ENCODE peak calls at places on chromosome 20, in four cellular contexts. E is sigmoid colon, W is SK-N-SH, O is upper lobe of left lung. U is an unnamed sample. For H3K4me1, the result is how much of the 10 kb centered on the place peaks cover.

GRCh38 chr20:43046946-43047345 is 142.8 kb downstream of the PTPRT start:
- DNase-seq in E (no peak), W (no peak), O (no peak), U (no peak)

GRCh38 chr20:53215166-53215565 is 243.0 kb downstream of the TSHZ2 start:
- DNase-seq in E (no peak), W (no peak), O (no peak), U (no peak)

GRCh38 chr20:47724398-47724797 is 60.9 kb downstream of the SULF2 start:
- DNase-seq in E (no peak), W (no peak), O (no peak), U (no peak)

GRCh38 chr20:39897058-39897457 is 792.0 kb downstream of the MAFB start:
- DNase-seq in E (no peak), W (no peak), O (no peak), U (no peak)

GRCh38 chr20:51926670-51927305 is 124.5 kb upstream of the SALL4 start:
- DNase-seq in E (no peak), W (no peak), O (no peak), U (no peak)

GRCh38 chr20:39474829-39475228 is 512.7 kb downstream of the DHX35 start:
- DNase-seq in E (no peak), W (no peak), O (no peak), U (no peak)

GRCh38 chr20:46270977-46271744 is 37.1 kb downstream of the CDH22 start:
- DNase-seq in E (no peak), W (no peak), O (no peak), U (no peak)

GRCh38 chr20:19992996-19993908 is 23.9 kb upstream of the NAA20 start:
- DNase-seq in E (no peak), W (peak), O (no peak), U (no peak)

GRCh38 chr20:53917145-53918009 is 153.0 kb downstream of the BCAS1 start:
- DNase-seq in E (peak), W (peak), O (peak), U (no peak)

DNA sequence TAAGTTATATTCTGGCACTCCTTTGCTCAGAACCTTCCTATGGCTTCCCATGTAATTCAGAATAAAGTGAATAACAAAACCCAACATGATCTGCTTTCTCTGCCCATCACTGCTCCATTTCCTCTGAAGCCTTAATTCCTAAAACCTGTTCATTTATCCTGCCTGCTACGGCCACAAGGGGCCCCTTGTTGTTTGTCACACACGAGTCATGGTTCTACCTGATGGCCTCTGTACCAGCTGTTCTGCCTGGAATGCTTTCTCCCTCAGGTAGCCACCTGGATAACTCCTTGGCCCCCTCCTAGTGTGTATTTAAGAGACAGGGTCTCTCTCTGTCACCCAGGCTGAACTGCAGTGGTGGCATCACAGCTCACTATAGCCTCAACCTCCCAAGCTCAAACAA is 26.8 kb downstream of the ERGIC3 start:
- DNase-seq in E (no peak), W (peak), O (no peak), U (no peak)
- TF ChIP-seq CTCF in E (no peak), W (peak), O (peak), U (no peak)

DNA sequence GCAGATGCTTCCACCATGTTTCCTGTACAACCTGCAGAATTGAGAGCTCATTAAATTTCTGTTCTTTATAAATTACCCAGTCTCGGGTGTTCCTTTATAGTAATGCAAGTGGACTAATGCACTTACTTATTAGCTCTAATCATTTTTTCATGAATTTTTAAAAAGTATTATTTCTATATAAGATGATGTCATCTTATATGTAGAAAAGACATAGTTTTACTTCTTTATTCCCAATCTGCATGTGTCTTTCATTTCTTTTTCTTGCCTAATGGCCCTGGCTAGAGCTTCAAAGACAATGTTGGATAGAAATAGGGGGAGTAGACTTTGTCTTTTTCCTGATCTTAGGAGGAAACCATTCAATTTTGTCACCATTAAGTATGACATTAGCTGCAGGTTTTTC is 27.8 kb downstream of the OTOR start:
- DNase-seq in E (no peak), W (no peak), O (no peak), U (no peak)
- TF ChIP-seq EP300 in E (no peak), W (no peak), O (no peak), U (no peak)

DNA sequence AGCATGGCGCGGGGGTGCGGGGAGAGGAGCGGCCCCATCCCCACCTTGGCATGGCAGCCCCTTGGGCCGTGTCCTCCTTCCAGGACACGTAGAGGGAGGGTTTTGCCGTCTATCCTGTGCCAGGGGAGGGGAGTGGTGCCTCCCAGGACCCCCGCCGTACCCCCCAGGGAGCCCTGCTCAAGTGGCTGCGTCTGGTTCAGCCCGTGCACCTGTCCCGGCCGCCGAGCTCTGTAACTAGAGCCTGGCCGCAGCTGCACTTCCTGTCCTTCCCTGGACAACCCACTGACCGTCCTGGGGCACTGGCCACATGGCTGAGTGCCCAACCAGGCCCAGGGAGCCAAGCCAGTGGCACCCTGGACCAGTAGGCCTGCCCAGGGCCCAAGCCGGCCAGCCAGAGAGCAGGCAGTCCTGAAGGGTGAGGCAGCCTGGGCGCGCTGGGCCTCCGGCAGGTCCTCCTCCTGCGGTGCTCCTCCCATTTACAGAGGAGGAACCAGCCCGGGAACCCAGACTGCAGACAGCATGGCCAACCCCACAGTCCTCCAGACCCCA is 8.9 kb downstream of the LAMA5 start:
- DNase-seq in E (peak), W (peak), O (peak), U (no peak)
- H3K4me1 ChIP-seq in E (half or more), W (under half), O (half or more), U (half or more)

GRCh38 chr20:62182469-62183425 is at the start of gene MTG2:
- DNase-seq in E (peak), W (peak), O (peak), U (peak)
- TF ChIP-seq CTCF in E (no peak), W (no peak), O (peak), U (peak)

GRCh38 chr20:44730441-44730840 is 15.2 kb upstream of the KCNK15 start:
- DNase-seq in E (no peak), W (no peak), O (no peak), U (no peak)
- TF ChIP-seq EP300 in E (no peak), W (peak), O (no peak), U (no peak)

DNA sequence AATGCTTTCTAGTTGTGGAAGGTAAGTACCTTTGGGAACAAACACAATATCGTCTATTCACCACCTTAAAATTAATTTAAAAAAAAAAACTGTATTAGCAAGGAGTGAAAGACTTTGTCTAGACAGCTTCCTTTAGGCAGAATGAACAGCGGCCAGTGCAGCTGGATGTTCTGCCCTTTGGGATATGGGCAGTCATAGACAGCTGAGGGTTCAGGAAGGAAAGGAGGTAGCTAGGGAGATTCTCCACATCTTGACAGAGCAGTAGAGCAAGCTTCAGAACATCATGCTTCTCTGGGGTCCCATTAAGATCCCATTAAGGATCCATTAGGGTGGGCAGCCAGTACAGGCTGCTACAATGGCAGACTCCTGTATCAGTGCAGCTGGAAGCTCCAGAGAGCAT is 46.5 kb upstream of the PLCB4 start:
- DNase-seq in E (no peak), W (no peak), O (no peak), U (no peak)
- H3K4me1 ChIP-seq in E (under half), W (under half), O (under half), U (under half)